ENCODE peak calls at places on chromosomes 6 and 20, in six cellular contexts. Z is K562, M is A549, G is HepG2, X is GM12878, F is endothelial cell of umbilical vein. B is an unnamed sample.

GRCh38 chr6:36963451-36964290 is 9.1 kb downstream of the PI16 start:
- DNase-seq in Z (no peak), X (no peak), G (no peak), F (no peak), M (no peak), B (no peak)

GRCh38 chr6:29319931-29320330 is 18.4 kb downstream of the OR14J1 start:
- DNase-seq in F (no peak), G (no peak), Z (no peak), X (no peak), M (no peak), B (no peak)

GRCh38 chr20:50820515-50821256 is 25.8 kb downstream of the BCAS4 start:
- DNase-seq in G (no peak), Z (no peak), X (no peak), M (no peak), F (no peak), B (no peak)

GRCh38 chr6:161963181-161963580 is 689.3 kb upstream of the AGPAT4 start:
- DNase-seq in Z (no peak), M (no peak), F (no peak), G (no peak), X (no peak), B (no peak)

GRCh38 chr6:81895511-81896185 is 143.2 kb upstream of the TENT5A start:
- DNase-seq in M (no peak), X (no peak), Z (no peak), F (peak), G (peak), B (no peak)

GRCh38 chr6:5582758-5583157 is 321.4 kb downstream of the FARS2 start:
- DNase-seq in M (no peak), X (no peak), G (no peak), F (no peak), Z (no peak), B (peak)

GRCh38 chr20:49103647-49104364 is 57.7 kb downstream of the CSE1L start:
- DNase-seq in X (no peak), Z (no peak), F (no peak), M (no peak), G (no peak), B (no peak)

GRCh38 chr6:24394777-24395437 is 7.8 kb upstream of the MRS2 start:
- DNase-seq in M (no peak), Z (no peak), X (no peak), G (no peak), F (no peak), B (peak)

GRCh38 chr6:21027507-21027906 is 493.2 kb downstream of the CDKAL1 start:
- DNase-seq in M (no peak), G (no peak), X (no peak), F (no peak), Z (no peak), B (no peak)

GRCh38 chr6:119241124-119241491 is 108.5 kb downstream of the MAN1A1 start:
- DNase-seq in X (peak), F (peak), M (no peak), Z (no peak), G (peak), B (no peak)
- TF ChIP-seq MYC in X (no peak), F (no peak), M (no peak), Z (no peak), G (no peak), B (no peak)

DNA sequence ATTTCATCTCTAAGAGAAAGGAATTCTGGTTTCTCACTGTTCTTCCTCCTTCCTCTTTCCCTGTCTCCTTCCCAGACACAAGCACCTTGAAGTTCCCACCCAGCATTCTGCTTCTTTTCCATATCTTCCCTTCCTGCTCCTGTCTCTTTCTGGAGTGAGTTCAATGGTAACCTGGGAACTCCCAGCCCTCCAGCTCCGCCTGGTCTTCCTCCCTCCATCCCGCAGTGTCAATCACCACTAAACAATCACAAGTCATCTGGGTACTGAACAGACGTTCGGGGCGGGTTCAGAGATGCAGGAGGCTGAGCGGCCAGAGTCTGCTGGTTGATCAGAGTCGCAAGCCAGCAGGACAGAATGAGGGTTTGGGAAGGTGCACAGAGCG is 7.7 kb downstream of the TTBK1 start:
- DNase-seq in G (no peak), Z (no peak), M (no peak), F (no peak), X (no peak), B (no peak)
- H3K4me3 ChIP-seq in G (no peak), Z (no peak), M (no peak), F (no peak), X (no peak), B (no peak)

GRCh38 chr20:45104786-45105185 is 3.9 kb upstream of the KCNS1 start:
- DNase-seq in Z (no peak), M (no peak), X (no peak), F (peak), G (no peak), B (peak)
- TF ChIP-seq MAX in Z (no peak), M (no peak), X (no peak), F (no peak), G (no peak), B (no peak)

GRCh38 chr20:63843778-63844177 is 12.7 kb upstream of the ZBTB46 start:
- DNase-seq in Z (no peak), X (no peak), F (no peak), M (no peak), G (no peak), B (no peak)

GRCh38 chr20:63842258-63842657 is 11.2 kb upstream of the ZBTB46 start:
- DNase-seq in G (no peak), F (no peak), X (no peak), Z (no peak), M (no peak), B (no peak)

GRCh38 chr20:63844384-63845025 is 13.4 kb upstream of the ZBTB46 start:
- DNase-seq in Z (no peak), M (no peak), X (no peak), F (no peak), G (no peak), B (no peak)

GRCh38 chr20:63846128-63846771 is 15.0 kb upstream of the ABHD16B start:
- DNase-seq in F (no peak), G (peak), X (no peak), M (peak), Z (peak), B (peak)

DNA sequence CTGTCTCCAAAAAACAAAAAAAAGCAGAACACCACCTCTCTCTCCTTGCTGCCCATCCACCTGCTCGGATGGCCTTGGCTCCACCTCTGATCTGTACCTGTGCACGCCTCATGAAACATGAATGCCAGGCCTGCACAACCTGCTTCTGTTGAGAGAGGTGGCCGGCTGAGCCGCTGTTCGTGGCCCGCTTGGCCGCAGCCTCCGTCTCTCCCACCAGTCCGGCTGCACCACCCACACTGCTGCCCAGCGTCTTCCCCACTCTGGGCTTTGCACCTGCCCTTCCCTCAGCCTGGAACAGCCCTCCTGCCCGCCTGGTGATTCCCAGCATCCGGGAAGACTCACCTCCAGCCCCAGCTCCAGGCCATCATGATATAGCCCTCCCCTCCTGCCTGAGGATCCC is 12.2 kb upstream of the ZBTB46 start:
- DNase-seq in X (no peak), Z (no peak), M (no peak), G (no peak), F (no peak), B (no peak)
- TF ChIP-seq MYC in X (no peak), Z (no peak), M (no peak), G (no peak), F (no peak), B (no peak)

DNA sequence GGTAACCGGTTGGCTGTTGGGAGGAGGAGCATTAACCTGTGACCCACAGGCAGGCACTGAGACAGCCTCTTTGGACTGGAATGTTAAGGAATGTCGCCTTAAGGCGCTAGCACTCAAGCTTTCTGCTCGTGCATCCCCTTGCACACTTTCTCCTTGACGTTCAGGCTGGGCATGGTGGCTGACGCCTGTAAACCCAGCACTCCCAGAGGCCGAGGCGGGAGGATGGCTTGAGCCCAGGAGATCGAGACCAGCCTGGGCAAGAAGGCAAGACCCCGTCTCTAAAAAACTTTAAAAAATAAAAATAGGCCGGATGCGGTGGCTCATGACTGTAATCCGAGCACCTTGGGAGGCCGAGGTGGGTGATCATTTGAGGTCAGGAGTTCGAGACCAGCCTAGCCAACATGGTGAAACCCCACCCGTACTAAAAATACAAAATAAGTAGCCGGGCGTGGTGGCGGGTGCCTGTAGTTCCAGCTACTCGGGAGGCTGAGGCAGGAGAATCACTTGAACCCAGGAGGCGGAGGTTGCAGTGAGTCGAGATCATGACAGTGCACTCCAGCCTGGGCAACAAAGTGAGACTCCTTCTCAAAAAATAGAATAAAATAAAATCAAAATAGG is 1.9 kb upstream of the GID8 start:
- DNase-seq in Z (no peak), X (no peak), F (no peak), G (no peak), M (no peak), B (no peak)
- H3K4me3 ChIP-seq in Z (peak), X (peak), F (no peak), G (peak), M (peak), B (peak)

DNA sequence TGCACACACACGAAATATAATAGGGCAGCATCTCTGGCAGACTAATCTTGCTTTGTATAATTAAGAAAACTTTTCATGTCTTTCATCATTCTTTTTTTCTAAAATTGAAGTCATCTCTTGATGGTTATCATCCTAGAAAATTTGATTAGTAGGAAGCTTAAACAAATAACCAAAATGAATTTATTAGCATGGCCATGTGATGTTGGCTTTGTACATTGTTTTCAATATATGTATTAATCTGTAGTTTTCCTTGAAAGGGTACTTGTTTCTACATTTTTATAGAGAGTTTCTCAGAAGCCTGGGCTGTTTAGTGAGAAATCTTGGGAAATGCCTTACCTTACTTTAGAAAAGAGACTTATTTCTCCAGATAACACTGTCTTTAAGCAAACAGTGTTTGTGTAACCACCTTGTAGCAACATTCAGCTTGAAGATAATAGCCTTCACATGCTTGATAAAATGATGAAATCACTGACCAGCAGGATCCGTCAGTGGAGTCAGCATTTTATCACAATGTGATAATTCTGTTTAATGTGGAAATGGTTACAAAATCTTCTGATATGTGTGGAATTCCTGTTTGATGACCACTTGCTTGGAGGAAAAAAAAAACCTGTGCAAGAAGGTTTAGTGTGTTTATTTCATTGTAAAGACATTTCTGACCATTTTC is 147.8 kb downstream of the MACROD2 start:
- DNase-seq in X (no peak), F (no peak), G (no peak), Z (no peak), M (no peak), B (no peak)
- TF ChIP-seq MAX in X (no peak), F (no peak), G (no peak), Z (no peak), M (no peak), B (no peak)

DNA sequence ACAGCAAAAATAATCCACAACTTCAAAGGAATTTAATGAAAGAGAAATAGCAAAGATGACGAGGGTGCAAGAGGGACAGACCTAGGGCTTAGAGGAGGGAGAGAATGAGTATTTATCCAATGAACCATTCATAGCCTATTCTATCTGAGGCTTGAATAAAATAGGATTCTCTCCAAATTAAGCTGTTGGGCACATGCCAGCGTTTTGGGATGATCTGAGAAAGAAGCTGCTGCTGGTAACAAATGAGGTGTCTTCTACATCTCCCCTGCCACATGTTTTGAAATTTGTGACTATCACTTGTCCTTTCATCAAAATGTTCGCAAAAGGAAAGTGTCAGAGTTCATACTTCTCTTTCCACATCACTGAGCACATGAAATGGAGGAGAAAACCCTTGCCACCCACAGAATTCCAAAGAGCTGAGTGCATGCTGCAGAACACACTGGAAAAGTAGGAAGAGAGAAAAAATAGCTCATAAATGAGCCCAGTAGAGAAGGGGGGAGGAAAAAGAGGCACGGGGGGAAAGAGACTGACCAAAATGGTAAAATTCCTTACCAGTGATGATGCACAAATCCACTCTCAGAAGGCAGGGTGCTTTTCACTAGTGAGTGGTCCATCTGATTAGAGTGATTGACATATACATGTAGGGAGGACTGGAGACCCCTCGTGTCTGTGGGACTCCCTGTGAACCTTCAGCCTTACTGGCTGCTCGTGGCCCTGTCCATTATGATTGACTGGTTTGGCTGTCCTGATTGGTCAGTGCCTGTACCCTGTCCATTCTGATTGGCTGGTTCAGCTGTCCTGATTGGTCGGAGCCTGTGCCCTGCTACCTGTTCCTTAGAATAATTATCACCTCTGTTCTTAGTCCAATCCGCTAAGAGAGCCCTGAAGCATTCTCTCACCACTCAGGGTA is 180.5 kb downstream of the OGFRL1 start:
- DNase-seq in G (no peak), X (no peak), M (no peak), F (no peak), Z (peak), B (no peak)
- TF ChIP-seq MYC in G (no peak), X (no peak), M (no peak), F (no peak), Z (no peak), B (no peak)

GRCh38 chr6:31308845-31309175 is 36.9 kb upstream of the HLA-C start:
- DNase-seq in G (no peak), M (no peak), X (no peak), Z (no peak), F (no peak), B (no peak)
- H3K4me3 ChIP-seq in G (no peak), M (no peak), X (no peak), Z (no peak), F (no peak), B (no peak)

GRCh38 chr6:157276134-157276532 is 47.2 kb downstream of the TMEM242 start:
- DNase-seq in X (no peak), M (no peak), G (peak), Z (no peak), F (no peak), B (no peak)

GRCh38 chr6:157272866-157273755 is 50.2 kb downstream of the TMEM242 start:
- DNase-seq in F (no peak), M (peak), Z (peak), X (no peak), G (peak), B (peak)

GRCh38 chr6:157273756-157274088 is 49.6 kb downstream of the TMEM242 start:
- DNase-seq in M (peak), G (peak), Z (peak), F (no peak), X (no peak), B (peak)

GRCh38 chr6:157274116-157274470 is 49.2 kb downstream of the TMEM242 start:
- DNase-seq in X (no peak), F (no peak), Z (no peak), M (no peak), G (no peak), B (no peak)

DNA sequence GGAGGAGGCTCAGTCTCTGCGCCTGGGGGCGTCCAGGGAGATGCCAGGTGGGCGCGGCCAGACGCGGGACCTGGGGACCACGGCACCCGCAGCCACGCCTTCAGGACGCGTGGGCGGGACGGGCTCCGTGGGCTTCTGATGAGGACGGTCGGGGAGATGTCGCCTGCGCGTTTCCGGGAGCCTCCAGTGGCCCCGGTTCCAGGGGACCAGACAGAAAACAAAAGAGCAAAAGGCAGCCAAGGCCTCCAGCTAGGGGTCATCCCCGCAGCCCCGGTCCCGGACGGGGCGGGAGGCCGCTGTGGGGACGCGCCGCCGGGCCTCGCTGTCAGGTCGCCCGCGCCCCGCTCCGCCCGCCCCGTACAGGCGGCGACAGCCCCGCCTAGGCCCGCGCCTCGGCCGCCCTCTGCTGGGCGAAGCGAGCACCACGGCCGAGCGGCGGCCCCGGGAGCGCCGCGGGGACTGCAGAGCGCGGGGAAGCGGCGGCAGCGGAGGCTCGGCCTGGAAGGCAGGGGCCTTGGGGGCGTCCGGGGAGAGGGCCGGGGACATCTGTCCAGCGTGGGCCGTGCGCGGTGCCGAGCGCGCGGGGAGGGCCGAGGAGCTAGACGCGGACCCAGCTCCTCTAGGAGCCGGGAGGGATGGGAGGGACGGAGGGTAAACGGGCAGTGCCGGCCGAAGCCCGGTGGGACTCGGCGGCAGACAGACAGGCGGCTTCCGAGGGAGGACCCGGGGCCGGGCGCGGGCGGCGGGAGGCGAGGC is 48.7 kb downstream of the TMEM242 start:
- DNase-seq in M (peak), Z (peak), F (peak), X (peak), G (peak), B (peak)
- TF ChIP-seq MAX in M (peak), Z (no peak), F (no peak), X (no peak), G (peak), B (no peak)

B was measured in NB4.